ENCODE peak calls at places on chromosomes 5 and 9, in nine cellular contexts. S is effector memory CD4-positive, alpha-beta T cell; B is kidney epithelial cell; Q is astrocyte; Y is A673; C is CD4-positive, alpha-beta T cell; U is neural progenitor cell; O is brain microvascular endothelial cell; I is dorsolateral prefrontal cortex. X is an unnamed sample.

GRCh38 chr5:32436553-32437262 is 7.8 kb downstream of the ZFR start:
- DNase-seq in O (no peak), I (no peak), B (no peak), U (no peak), S (no peak), Q (no peak), C (no peak), Y (no peak), X (no peak)

GRCh38 chr9:68747043-68747533 is 42.0 kb downstream of the PIP5K1B start:
- DNase-seq in B (no peak), U (no peak), S (no peak), I (no peak), C (no peak), Q (no peak), O (no peak), Y (no peak), X (no peak)

GRCh38 chr5:170144286-170145023 is 38.8 kb downstream of the FOXI1 start:
- DNase-seq in U (no peak), Q (no peak), B (no peak), I (no peak), Y (no peak), C (no peak), O (no peak), S (no peak), X (no peak)

GRCh38 chr5:84362061-84362720 is 22.5 kb downstream of the EDIL3 start:
- DNase-seq in Y (no peak), O (no peak), I (no peak), S (no peak), C (no peak), U (no peak), B (no peak), Q (no peak), X (no peak)

GRCh38 chr9:130658893-130659698 is 5.3 kb upstream of the PRDM12 start:
- DNase-seq in Y (no peak), U (peak; percentile 21), O (no peak), C (no peak), I (no peak), B (no peak), Q (no peak), S (no peak), X (no peak)

GRCh38 chr5:62144395-62145022 is 161.5 kb upstream of the KIF2A start:
- DNase-seq in O (no peak), S (no peak), I (no peak), Q (peak; percentile 41), U (no peak), C (no peak), B (no peak), Y (peak; percentile 65), X (no peak)

GRCh38 chr5:172756764-172757393 is 14.1 kb downstream of the DUSP1 start:
- DNase-seq in I (no peak), Q (no peak), Y (no peak), B (no peak), C (no peak), S (no peak), U (no peak), O (no peak), X (no peak)

GRCh38 chr5:154475613-154476342 is 2.2 kb downstream of the HAND1 start:
- DNase-seq in S (no peak), O (no peak), Y (no peak), U (peak; percentile 85), Q (no peak), I (no peak), B (no peak), C (no peak), X (no peak)

GRCh38 chr5:123090641-123091257 is 1.7 kb downstream of the PRDM6 start:
- DNase-seq in B (no peak), C (no peak), S (no peak), O (no peak), Y (no peak), I (no peak), U (peak; percentile 50), Q (no peak), X (no peak)

GRCh38 chr9:31304576-31304975 is 1079.9 kb upstream of the ACO1 start:
- DNase-seq in B (peak; percentile 61), C (no peak), U (no peak), S (no peak), Q (peak; percentile 81), Y (peak; percentile 35), I (no peak), O (peak; percentile 12), X (no peak)

GRCh38 chr5:76870046-76870445 is 20.2 kb downstream of the S100Z start:
- DNase-seq in S (no peak), B (no peak), Q (peak; percentile 12), U (no peak), Y (no peak), I (no peak), C (no peak), O (no peak), X (no peak)

GRCh38 chr9:89149726-89150125 is 28.9 kb downstream of the SHC3 start:
- DNase-seq in S (no peak), I (no peak), C (no peak), Q (peak; percentile 72), Y (no peak), U (no peak), B (peak; percentile 26), O (peak; percentile 76), X (no peak)

GRCh38 chr5:131150408-131150807 is 14.6 kb downstream of the HINT1 start:
- DNase-seq in C (no peak), U (no peak), Y (no peak), I (no peak), O (no peak), Q (no peak), B (no peak), S (no peak), X (no peak)

GRCh38 chr5:175718401-175719108 is 60.7 kb downstream of the HRH2 start:
- DNase-seq in S (peak; percentile 11), I (no peak), B (no peak), U (peak; percentile 57), Q (no peak), C (peak; percentile 50), Y (peak; percentile 37), O (peak; percentile 65), X (peak; percentile 74)

GRCh38 chr5:160514866-160515265 is 93.2 kb downstream of the PTTG1 start:
- DNase-seq in C (no peak), S (no peak), U (no peak), B (no peak), Y (no peak), I (no peak), O (no peak), Q (no peak), X (no peak)
- H3K27me3 ChIP-seq in C (no peaks in the 10 kb centered on the region), S (no peaks in the 10 kb centered on the region), U (no peaks in the 10 kb centered on the region), B (no peaks in the 10 kb centered on the region), Y (peaks cover 35% of the 10 kb centered on the region), I (no peaks in the 10 kb centered on the region), O (no peaks in the 10 kb centered on the region), Q (no peaks in the 10 kb centered on the region), X (peaks cover 14% of the 10 kb centered on the region)

GRCh38 chr9:37636511-37637474 is 14.0 kb upstream of the FRMPD1 start:
- DNase-seq in C (no peak), B (no peak), Q (no peak), U (no peak), Y (no peak), S (no peak), I (no peak), O (no peak), X (no peak)
- H3K27me3 ChIP-seq in C (peaks cover 7% of the 10 kb centered on the region), B (peaks cover 4% of the 10 kb centered on the region), Q (peaks cover 11% of the 10 kb centered on the region), U (no peaks in the 10 kb centered on the region), Y (peaks cover 6% of the 10 kb centered on the region), S (no peaks in the 10 kb centered on the region), I (no peaks in the 10 kb centered on the region), O (peaks cover 6% of the 10 kb centered on the region), X (no peaks in the 10 kb centered on the region)

GRCh38 chr5:73222173-73222572 is 49.2 kb downstream of the TMEM174 start:
- DNase-seq in Y (no peak), B (no peak), Q (no peak), S (no peak), O (no peak), I (no peak), C (no peak), U (peak; percentile 20), X (no peak)
- H3K27me3 ChIP-seq in Y (peaks cover 30% of the 10 kb centered on the region), B (no peaks in the 10 kb centered on the region), Q (peaks cover 6% of the 10 kb centered on the region), S (peaks cover 2% of the 10 kb centered on the region), O (no peaks in the 10 kb centered on the region), I (peaks cover 84% of the 10 kb centered on the region), C (peaks cover 62% of the 10 kb centered on the region), U (peaks cover 99% of the 10 kb centered on the region), X (peaks cover 3% of the 10 kb centered on the region)

GRCh38 chr9:70052768-70053167 is 9.1 kb downstream of the MAMDC2 start:
- DNase-seq in Q (no peak), C (no peak), I (no peak), O (no peak), Y (no peak), S (no peak), U (no peak), B (no peak), X (no peak)
- H3K27me3 ChIP-seq in Q (no peaks in the 10 kb centered on the region), C (peaks cover 6% of the 10 kb centered on the region), I (no peaks in the 10 kb centered on the region), O (no peaks in the 10 kb centered on the region), Y (peaks cover 23% of the 10 kb centered on the region), S (peaks cover 7% of the 10 kb centered on the region), U (no peaks in the 10 kb centered on the region), B (no peaks in the 10 kb centered on the region), X (no peaks in the 10 kb centered on the region)

GRCh38 chr9:2621678-2622360 is at the start of gene VLDLR:
- DNase-seq in S (peak; percentile 0), Y (peak; percentile 51), B (no peak), Q (no peak), C (no peak), O (no peak), I (peak; percentile 57), U (peak; percentile 82), X (peak; percentile 43)

GRCh38 chr9:2620876-2621677 is 510 bp upstream of the VLDLR start:
- DNase-seq in I (peak; percentile 78), U (peak; percentile 90), Y (peak; percentile 86), S (peak; percentile 10), O (peak; percentile 68), B (peak; percentile 38), C (no peak), Q (peak; percentile 65), X (peak; percentile 81)

GRCh38 chr9:2623046-2623865 is 1.7 kb downstream of the VLDLR start:
- DNase-seq in Y (peak; percentile 20), C (no peak), B (peak; percentile 89), Q (peak; percentile 25), S (no peak), O (no peak), I (peak; percentile 86), U (peak; percentile 71), X (peak; percentile 19)

GRCh38 chr9:2623866-2624682 is 2.5 kb downstream of the VLDLR start:
- DNase-seq in O (no peak), C (no peak), B (no peak), Q (no peak), I (no peak), U (no peak), Y (no peak), S (no peak), X (no peak)

DNA sequence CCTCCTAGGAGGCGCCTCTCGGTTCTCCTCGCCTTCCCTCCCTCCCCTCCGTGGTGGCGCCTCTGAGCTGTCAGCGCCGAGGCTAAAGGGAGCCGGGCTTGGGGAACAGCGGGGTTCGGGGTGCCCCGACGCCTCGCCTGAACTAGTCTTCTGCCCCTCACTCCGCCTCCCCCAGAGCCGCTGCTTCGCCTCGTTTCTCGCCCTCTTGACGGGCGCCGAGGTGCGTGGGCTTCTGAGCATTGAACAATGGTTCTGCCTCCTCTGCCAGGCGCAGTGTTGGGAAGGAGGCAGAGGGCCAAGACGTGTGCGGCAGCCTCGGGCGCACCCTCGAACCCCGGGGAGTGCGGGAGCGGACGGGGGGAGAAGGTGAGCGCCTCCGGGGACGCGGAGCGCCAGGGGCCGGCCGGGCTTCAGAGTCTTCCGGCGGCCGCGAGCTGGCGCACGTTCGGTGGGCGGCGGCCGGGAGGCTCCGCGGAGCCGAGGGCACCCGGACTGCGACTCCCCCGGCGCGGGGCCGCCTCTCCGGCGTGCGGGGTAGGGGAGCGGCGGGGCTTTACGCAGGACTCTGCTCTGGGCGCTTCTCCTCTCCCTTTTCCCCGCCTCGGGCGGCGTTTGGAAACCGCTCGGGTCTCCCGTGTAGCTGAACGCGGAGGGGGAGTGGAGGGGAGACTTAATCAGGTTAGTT is 916 bp downstream of the VLDLR start:
- DNase-seq in I (peak; percentile 46), C (no peak), U (peak; percentile 59), S (no peak), B (no peak), O (no peak), Q (no peak), Y (peak; percentile 35), X (peak; percentile 36)
- H3K27me3 ChIP-seq in I (no peaks in the 10 kb centered on the region), C (peaks cover 43% of the 10 kb centered on the region), U (peaks cover 46% of the 10 kb centered on the region), S (peaks cover 12% of the 10 kb centered on the region), B (no peaks in the 10 kb centered on the region), O (peaks cover 5% of the 10 kb centered on the region), Q (peaks cover 28% of the 10 kb centered on the region), Y (peaks cover 42% of the 10 kb centered on the region), X (no peaks in the 10 kb centered on the region)